ENCODE peak calls at places on chromosome 14, in seven cellular contexts. E, R, Y, A, M, K and Z are unnamed samples.

GRCh38 chr14:51834218-51834617 is 26.2 kb upstream of the GNG2 start:
- DNase-seq in E (no peak), R (no peak), Y (no peak), A (no peak), M (no peak), K (no peak), Z (no peak)

GRCh38 chr14:22648506-22648905 is 4.4 kb upstream of the OR6J1 start:
- DNase-seq in E (no peak), R (no peak), Y (peak; percentile 33), A (no peak), M (no peak), K (peak; percentile 38), Z (no peak)

GRCh38 chr14:31936100-31936499 is 141.0 kb upstream of the ARHGAP5 start:
- DNase-seq in E (no peak), R (no peak), Y (no peak), A (no peak), M (peak; percentile 52), K (no peak), Z (no peak)

GRCh38 chr14:31038521-31039166 is 12.5 kb upstream of the STRN3 start:
- DNase-seq in E (no peak), R (no peak), Y (peak; percentile 62), A (no peak), M (no peak), K (peak; percentile 36), Z (no peak)

GRCh38 chr14:58327019-58327418 is 28.7 kb downstream of the ARID4A start:
- DNase-seq in E (no peak), R (no peak), Y (no peak), A (no peak), M (no peak), K (no peak), Z (no peak)

GRCh38 chr14:89277229-89277628 is 139.8 kb downstream of the FOXN3 start:
- DNase-seq in E (no peak), R (no peak), Y (no peak), A (no peak), M (no peak), K (no peak), Z (no peak)

GRCh38 chr14:55279384-55279783 is 8.2 kb downstream of the FBXO34 start:
- DNase-seq in E (no peak), R (no peak), Y (no peak), A (no peak), M (no peak), K (no peak), Z (no peak)

GRCh38 chr14:96357216-96357615 is 5.9 kb downstream of the ATG2B start:
- DNase-seq in E (no peak), R (no peak), Y (no peak), A (no peak), M (no peak), K (no peak), Z (no peak)

GRCh38 chr14:105602799-105603763 is 76.7 kb downstream of the TMEM121 start:
- DNase-seq in E (peak; percentile 38), R (no peak), Y (no peak), A (no peak), M (no peak), K (no peak), Z (no peak)

GRCh38 chr14:68788275-68789001 is 4.4 kb downstream of the ZFP36L1 start:
- DNase-seq in E (no peak), R (no peak), Y (peak; percentile 26), A (no peak), M (no peak), K (no peak), Z (no peak)

GRCh38 chr14:94127330-94127729 is 2.1 kb downstream of the IFI27L2 start:
- DNase-seq in E (no peak), R (no peak), Y (no peak), A (no peak), M (no peak), K (no peak), Z (no peak)

GRCh38 chr14:83548061-83548839 is 1981.7 kb upstream of the FLRT2 start:
- DNase-seq in E (no peak), R (no peak), Y (peak; percentile 3), A (no peak), M (peak; percentile 95), K (peak; percentile 74), Z (no peak)

GRCh38 chr14:32076278-32077080 is 625 bp upstream of the ARHGAP5 start:
- DNase-seq in E (peak; percentile 98), R (peak; percentile 68), Y (peak; percentile 99), A (peak; percentile 74), M (peak; percentile 99), K (peak; percentile 99), Z (peak; percentile 98)

GRCh38 chr14:95313707-95314106 is 6.0 kb downstream of the CLMN start:
- DNase-seq in E (peak; percentile 88), R (no peak), Y (peak; percentile 82), A (peak; percentile 51), M (peak; percentile 77), K (peak; percentile 77), Z (peak; percentile 66)

GRCh38 chr14:73553845-73554244 is 4.9 kb downstream of the HEATR4 start:
- DNase-seq in E (no peak), R (no peak), Y (no peak), A (no peak), M (no peak), K (no peak), Z (no peak)

GRCh38 chr14:106459971-106460730 is 933.8 kb downstream of the TMEM121 start:
- DNase-seq in E (no peak), R (no peak), Y (no peak), A (peak; percentile 1), M (no peak), K (no peak), Z (no peak)

GRCh38 chr14:34711808-34712712 is 2.3 kb downstream of the CFL2 start:
- DNase-seq in E (no peak), R (no peak), Y (no peak), A (no peak), M (no peak), K (peak; percentile 29), Z (no peak)

GRCh38 chr14:92615451-92615850 is 101.9 kb downstream of the RIN3 start:
- DNase-seq in E (no peak), R (no peak), Y (no peak), A (no peak), M (no peak), K (no peak), Z (no peak)

DNA sequence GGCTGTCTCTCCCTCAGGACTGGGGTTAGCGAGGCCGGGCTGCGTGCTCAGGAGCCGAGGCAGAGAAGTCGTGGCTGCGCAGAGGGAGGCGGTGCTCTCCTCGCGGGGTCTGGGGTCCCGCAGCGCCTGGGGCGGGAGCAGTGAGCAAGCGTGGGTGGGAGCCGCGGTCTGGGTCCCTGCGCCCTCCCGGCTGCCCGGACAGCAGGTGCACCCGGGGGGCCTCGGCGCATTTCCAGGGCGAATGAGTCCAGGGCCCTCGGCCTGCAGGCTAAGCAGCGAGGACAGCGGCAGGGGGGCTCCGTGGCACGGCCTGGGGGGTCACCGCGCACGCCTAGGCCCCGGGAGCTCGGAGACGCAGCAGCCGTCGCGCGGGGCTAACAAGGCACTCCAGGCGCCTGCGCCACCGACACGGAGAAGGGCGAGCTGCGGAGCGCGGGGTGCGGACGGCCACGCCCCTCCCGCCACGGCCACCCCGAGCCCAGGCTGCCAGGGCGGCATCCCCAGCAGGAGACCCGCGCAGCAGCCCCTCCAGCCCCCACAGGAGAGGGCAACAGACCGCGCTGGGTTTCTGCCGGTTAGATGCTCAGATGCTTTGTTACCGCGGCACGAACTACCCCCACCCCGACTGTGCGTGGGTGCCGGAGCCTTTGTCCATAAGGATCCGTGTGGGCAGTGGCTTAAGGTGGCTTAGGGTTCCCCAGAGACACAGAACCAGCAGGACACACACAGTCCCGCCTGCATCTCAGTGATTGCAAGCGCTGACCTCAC is 117.7 kb upstream of the C14orf180 start:
- DNase-seq in E (no peak), R (no peak), Y (no peak), A (no peak), M (no peak), K (no peak), Z (no peak)
- H3K4me3 ChIP-seq in E (no peak overlapping the region), R (no peak overlapping the region), Y (no peak overlapping the region), A (peak overlapping the region; percentile 34), M (no peak overlapping the region), K (no peak overlapping the region), Z (peak overlapping the region; percentile 32)

GRCh38 chr14:54221432-54221803 is 175.4 kb upstream of the CDKN3 start:
- DNase-seq in E (no peak), R (no peak), Y (no peak), A (no peak), M (no peak), K (no peak), Z (no peak)

GRCh38 chr14:54220697-54221431 is 175.9 kb upstream of the CDKN3 start:
- DNase-seq in E (no peak), R (no peak), Y (no peak), A (no peak), M (no peak), K (no peak), Z (no peak)

GRCh38 chr14:54220122-54220691 is 176.6 kb upstream of the CDKN3 start:
- DNase-seq in E (no peak), R (no peak), Y (peak; percentile 44), A (no peak), M (no peak), K (peak; percentile 43), Z (no peak)

GRCh38 chr14:54221971-54222370 is 174.8 kb upstream of the CDKN3 start:
- DNase-seq in E (no peak), R (no peak), Y (no peak), A (no peak), M (no peak), K (no peak), Z (no peak)

GRCh38 chr14:54219281-54220121 is 177.3 kb upstream of the CDKN3 start:
- DNase-seq in E (no peak), R (no peak), Y (no peak), A (no peak), M (no peak), K (peak; percentile 76), Z (no peak)
- H3K4me3 ChIP-seq in E (no peak overlapping the region), R (no peak overlapping the region), Y (no peak overlapping the region), A (no peak overlapping the region), M (peak overlapping the region; percentile 41), K (no peak overlapping the region), Z (peak overlapping the region; percentile 39)

GRCh38 chr14:47872588-47872987 is 197.2 kb upstream of the MDGA2 start:
- DNase-seq in E (no peak), R (no peak), Y (no peak), A (no peak), M (no peak), K (no peak), Z (no peak)
- H3K4me3 ChIP-seq in E (no peak overlapping the region), R (no peak overlapping the region), Y (no peak overlapping the region), A (no peak overlapping the region), M (no peak overlapping the region), K (no peak overlapping the region), Z (no peak overlapping the region)

GRCh38 chr14:102238766-102239165 is 66.2 kb downstream of the MOK start:
- DNase-seq in E (no peak), R (no peak), Y (no peak), A (no peak), M (no peak), K (no peak), Z (no peak)

GRCh38 chr14:102235275-102235897 is 69.6 kb downstream of the MOK start:
- DNase-seq in E (peak; percentile 88), R (peak; percentile 51), Y (peak; percentile 95), A (peak; percentile 97), M (peak; percentile 96), K (peak; percentile 88), Z (peak; percentile 90)

GRCh38 chr14:102239231-102239630 is 65.7 kb downstream of the MOK start:
- DNase-seq in E (peak; percentile 4), R (no peak), Y (no peak), A (no peak), M (no peak), K (no peak), Z (no peak)

GRCh38 chr14:102236026-102236425 is 68.9 kb downstream of the MOK start:
- DNase-seq in E (no peak), R (no peak), Y (no peak), A (no peak), M (no peak), K (no peak), Z (no peak)

GRCh38 chr14:102238131-102238530 is 66.8 kb downstream of the MOK start:
- DNase-seq in E (peak; percentile 6), R (no peak), Y (no peak), A (no peak), M (no peak), K (no peak), Z (no peak)
- H3K4me3 ChIP-seq in E (no peak overlapping the region), R (no peak overlapping the region), Y (no peak overlapping the region), A (no peak overlapping the region), M (no peak overlapping the region), K (no peak overlapping the region), Z (no peak overlapping the region)